ENCODE peak calls at places on chromosomes 7 and 10, in seven cellular contexts. One of them, this sample, is unnamed. For H3K4me1, the result is how much of the 10 kb centered on the place peaks cover.

GRCh38 chr7:32915041-32915536 is 23.5 kb upstream of the KBTBD2 start:
- DNase-seq in SK-N-SH: no peak
- DNase-seq in K562: no peak
- DNase-seq in A549: no peak
- DNase-seq in GM12878: no peak
- DNase-seq in HepG2: no peak
- DNase-seq in H1: no peak
- DNase-seq in this sample: no peak

GRCh38 chr7:149414745-149415390 is 46.0 kb downstream of the ZNF777 start:
- DNase-seq in SK-N-SH: no peak
- DNase-seq in H1: peak
- DNase-seq in A549: peak
- DNase-seq in K562: no peak
- DNase-seq in HepG2: no peak
- DNase-seq in GM12878: no peak
- DNase-seq in this sample: peak

GRCh38 chr7:77281780-77282478 is 82.3 kb upstream of the FGL2 start:
- DNase-seq in A549: no peak
- DNase-seq in HepG2: no peak
- DNase-seq in SK-N-SH: no peak
- DNase-seq in GM12878: no peak
- DNase-seq in K562: no peak
- DNase-seq in H1: no peak
- DNase-seq in this sample: no peak

GRCh38 chr7:22723171-22723601 is 3.8 kb upstream of the IL6 start:
- DNase-seq in GM12878: no peak
- DNase-seq in K562: peak
- DNase-seq in A549: no peak
- DNase-seq in SK-N-SH: no peak
- DNase-seq in H1: no peak
- DNase-seq in HepG2: no peak
- DNase-seq in this sample: peak

GRCh38 chr10:104085801-104086400 is at the start of gene COL17A1:
- DNase-seq in HepG2: no peak
- DNase-seq in H1: no peak
- DNase-seq in A549: no peak
- DNase-seq in K562: no peak
- DNase-seq in GM12878: no peak
- DNase-seq in SK-N-SH: no peak
- DNase-seq in this sample: no peak

GRCh38 chr10:19385846-19386455 is 337.4 kb downstream of the MALRD1 start:
- DNase-seq in HepG2: peak
- DNase-seq in A549: no peak
- DNase-seq in K562: no peak
- DNase-seq in SK-N-SH: no peak
- DNase-seq in H1: no peak
- DNase-seq in GM12878: no peak
- DNase-seq in this sample: no peak

GRCh38 chr10:7833210-7833609 is 14.9 kb downstream of the TAF3 start:
- DNase-seq in K562: no peak
- DNase-seq in H1: no peak
- DNase-seq in A549: no peak
- DNase-seq in GM12878: no peak
- DNase-seq in SK-N-SH: no peak
- DNase-seq in HepG2: no peak
- DNase-seq in this sample: no peak

GRCh38 chr7:27096756-27097514 is 1.1 kb upstream of the HOXA1 start:
- DNase-seq in SK-N-SH: no peak
- DNase-seq in H1: no peak
- DNase-seq in HepG2: no peak
- DNase-seq in K562: no peak
- DNase-seq in GM12878: no peak
- DNase-seq in A549: no peak
- DNase-seq in this sample: peak

GRCh38 chr7:110940756-110941155 is 150.2 kb upstream of the LRRN3 start:
- DNase-seq in H1: no peak
- DNase-seq in K562: no peak
- DNase-seq in SK-N-SH: no peak
- DNase-seq in HepG2: no peak
- DNase-seq in A549: no peak
- DNase-seq in GM12878: no peak
- DNase-seq in this sample: peak

GRCh38 chr10:4867520-4868356 is 41.7 kb downstream of the AKR1E2 start:
- DNase-seq in H1: no peak
- DNase-seq in HepG2: no peak
- DNase-seq in A549: no peak
- DNase-seq in SK-N-SH: no peak
- DNase-seq in K562: peak
- DNase-seq in GM12878: no peak
- DNase-seq in this sample: peak

GRCh38 chr7:15755061-15755460 is 68.6 kb upstream of the MEOX2 start:
- DNase-seq in GM12878: no peak
- DNase-seq in H1: no peak
- DNase-seq in A549: no peak
- DNase-seq in K562: no peak
- DNase-seq in SK-N-SH: no peak
- DNase-seq in HepG2: no peak
- DNase-seq in this sample: no peak

GRCh38 chr7:23216021-23216420 is 30.6 kb upstream of the GPNMB start:
- DNase-seq in K562: no peak
- DNase-seq in SK-N-SH: no peak
- DNase-seq in H1: no peak
- DNase-seq in GM12878: no peak
- DNase-seq in HepG2: no peak
- DNase-seq in A549: no peak
- DNase-seq in this sample: no peak

GRCh38 chr10:34235164-34235832 is 579.8 kb downstream of the PARD3 start:
- DNase-seq in HepG2: no peak
- DNase-seq in SK-N-SH: no peak
- DNase-seq in A549: no peak
- DNase-seq in K562: no peak
- DNase-seq in GM12878: no peak
- DNase-seq in H1: no peak
- DNase-seq in this sample: peak

GRCh38 chr10:593421-593820 is 96.0 kb downstream of the DIP2C start:
- DNase-seq in HepG2: no peak
- DNase-seq in GM12878: no peak
- DNase-seq in K562: no peak
- DNase-seq in H1: no peak
- DNase-seq in A549: no peak
- DNase-seq in SK-N-SH: no peak
- DNase-seq in this sample: no peak

GRCh38 chr10:126243976-126244375 is 144.3 kb downstream of the ADAM12 start:
- DNase-seq in SK-N-SH: no peak
- DNase-seq in GM12878: no peak
- DNase-seq in H1: no peak
- DNase-seq in K562: no peak
- DNase-seq in A549: no peak
- DNase-seq in HepG2: no peak
- DNase-seq in this sample: peak

GRCh38 chr7:18019562-18019961 is 8.1 kb downstream of the PRPS1L1 start:
- DNase-seq in K562: no peak
- DNase-seq in SK-N-SH: no peak
- DNase-seq in HepG2: no peak
- DNase-seq in A549: peak
- DNase-seq in H1: no peak
- DNase-seq in GM12878: no peak
- DNase-seq in this sample: peak

GRCh38 chr7:158740013-158740656 is 35.5 kb upstream of the NCAPG2 start:
- DNase-seq in SK-N-SH: no peak
- DNase-seq in GM12878: no peak
- DNase-seq in K562: peak
- DNase-seq in HepG2: no peak
- DNase-seq in A549: peak
- DNase-seq in H1: no peak
- DNase-seq in this sample: peak

GRCh38 chr10:103254538-103255325 is 9.0 kb downstream of the RPEL1 start:
- DNase-seq in SK-N-SH: no peak
- DNase-seq in K562: peak
- DNase-seq in GM12878: no peak
- DNase-seq in A549: peak
- DNase-seq in H1: no peak
- DNase-seq in HepG2: no peak
- DNase-seq in this sample: peak

GRCh38 chr10:97321032-97321806 is 2.1 kb downstream of the FRAT1 start:
- DNase-seq in A549: no peak
- DNase-seq in GM12878: no peak
- DNase-seq in SK-N-SH: no peak
- DNase-seq in K562: no peak
- DNase-seq in HepG2: no peak
- DNase-seq in H1: no peak
- DNase-seq in this sample: no peak

GRCh38 chr10:104581884-104582603 is 59.0 kb upstream of the SORCS3 start:
- DNase-seq in K562: no peak
- DNase-seq in A549: peak
- DNase-seq in SK-N-SH: no peak
- DNase-seq in HepG2: no peak
- DNase-seq in GM12878: no peak
- DNase-seq in H1: no peak
- DNase-seq in this sample: peak

GRCh38 chr7:44898059-44898458 is 12.7 kb upstream of the PURB start:
- DNase-seq in K562: no peak
- DNase-seq in HepG2: no peak
- DNase-seq in SK-N-SH: no peak
- DNase-seq in A549: no peak
- DNase-seq in GM12878: no peak
- DNase-seq in H1: no peak
- DNase-seq in this sample: no peak

GRCh38 chr7:148953676-148954075 is 69.6 kb upstream of the EZH2 start:
- DNase-seq in A549: no peak
- DNase-seq in K562: no peak
- DNase-seq in GM12878: no peak
- DNase-seq in HepG2: no peak
- DNase-seq in H1: no peak
- DNase-seq in SK-N-SH: no peak
- DNase-seq in this sample: no peak

DNA sequence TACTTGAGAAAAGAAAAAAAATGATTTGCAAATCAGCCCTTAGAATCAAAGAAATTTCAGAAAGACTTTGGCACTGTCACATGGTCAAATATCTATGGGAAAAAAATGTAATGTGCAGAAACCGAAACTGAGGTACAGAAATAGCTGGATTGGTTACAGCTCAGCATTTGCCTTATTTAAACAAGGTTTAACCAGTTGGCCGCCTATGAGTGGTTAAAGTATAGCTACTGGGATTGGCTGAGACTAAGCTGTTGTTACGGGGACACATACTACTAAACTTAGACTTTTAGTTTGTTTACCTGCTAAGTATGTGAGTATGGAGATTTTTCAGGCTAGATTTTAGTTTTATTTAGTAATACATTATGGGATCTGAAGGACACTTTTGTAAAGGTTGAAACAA is 38.6 kb downstream of the SFTPD start:
- DNase-seq in SK-N-SH: no peak
- DNase-seq in H1: no peak
- DNase-seq in HepG2: no peak
- DNase-seq in A549: no peak
- DNase-seq in K562: no peak
- DNase-seq in GM12878: no peak
- DNase-seq in this sample: no peak
- H3K4me1 ChIP-seq in SK-N-SH: under half
- H3K4me1 ChIP-seq in H1: under half
- H3K4me1 ChIP-seq in HepG2: under half
- H3K4me1 ChIP-seq in A549: under half
- H3K4me1 ChIP-seq in K562: under half
- H3K4me1 ChIP-seq in GM12878: under half
- H3K4me1 ChIP-seq in this sample: under half

DNA sequence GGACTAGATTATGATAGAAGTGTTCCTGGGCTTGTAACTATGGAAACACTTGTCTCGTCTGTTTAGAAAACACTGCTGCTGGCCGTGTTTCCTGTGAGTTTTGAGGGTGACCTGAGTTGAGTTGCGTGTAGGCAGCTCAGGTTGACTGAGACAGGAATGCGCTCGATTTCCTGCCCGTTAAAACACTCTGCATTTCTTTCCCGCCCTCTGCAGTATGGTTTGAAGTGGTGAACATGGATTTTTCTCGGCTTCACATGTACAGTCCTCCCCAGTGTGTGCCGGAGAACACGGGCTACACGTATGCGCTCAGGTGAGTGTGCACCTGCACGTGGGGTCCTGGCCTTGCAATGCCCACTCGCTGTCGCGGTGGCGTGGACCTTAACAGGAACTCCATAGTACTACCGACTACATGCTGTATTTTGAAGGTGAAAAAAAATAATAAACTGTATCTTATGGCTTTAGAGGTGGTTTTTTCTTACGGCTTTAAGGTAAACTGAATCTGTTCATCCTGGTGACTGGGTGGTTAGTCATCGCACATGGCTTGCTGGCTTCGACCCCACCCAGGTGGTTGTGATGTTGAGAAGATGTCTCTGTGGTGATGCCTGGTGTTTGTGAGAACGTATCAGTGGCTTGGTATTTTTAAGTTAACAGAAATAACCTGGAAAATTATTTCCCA is at the start of gene SUN1:
- DNase-seq in K562: no peak
- DNase-seq in A549: peak
- DNase-seq in H1: no peak
- DNase-seq in SK-N-SH: no peak
- DNase-seq in GM12878: peak
- DNase-seq in HepG2: peak
- DNase-seq in this sample: peak
- TF ChIP-seq USF2 in K562: no peak
- TF ChIP-seq USF2 in A549: no peak
- TF ChIP-seq USF2 in H1: no peak
- TF ChIP-seq USF2 in SK-N-SH: no peak
- TF ChIP-seq USF2 in GM12878: no peak
- TF ChIP-seq USF2 in HepG2: no peak
- TF ChIP-seq USF2 in this sample: no peak

GRCh38 chr7:128005117-128005516 is 26.1 kb downstream of the LRRC4 start:
- DNase-seq in GM12878: no peak
- DNase-seq in HepG2: no peak
- DNase-seq in SK-N-SH: no peak
- DNase-seq in K562: no peak
- DNase-seq in A549: no peak
- DNase-seq in H1: no peak
- DNase-seq in this sample: no peak
- H3K4me1 ChIP-seq in GM12878: under half
- H3K4me1 ChIP-seq in HepG2: half or more
- H3K4me1 ChIP-seq in SK-N-SH: under half
- H3K4me1 ChIP-seq in K562: under half
- H3K4me1 ChIP-seq in A549: under half
- H3K4me1 ChIP-seq in H1: under half
- H3K4me1 ChIP-seq in this sample: under half

GRCh38 chr10:11672836-11673235 is 61.4 kb upstream of the USP6NL start:
- DNase-seq in A549: no peak
- DNase-seq in K562: no peak
- DNase-seq in H1: no peak
- DNase-seq in GM12878: no peak
- DNase-seq in HepG2: no peak
- DNase-seq in SK-N-SH: no peak
- DNase-seq in this sample: no peak
- TF ChIP-seq USF2 in A549: no peak
- TF ChIP-seq USF2 in K562: no peak
- TF ChIP-seq USF2 in H1: no peak
- TF ChIP-seq USF2 in GM12878: no peak
- TF ChIP-seq USF2 in HepG2: no peak
- TF ChIP-seq USF2 in SK-N-SH: no peak
- TF ChIP-seq USF2 in this sample: no peak

GRCh38 chr7:117730404-117730803 is 142.8 kb downstream of the CTTNBP2 start:
- DNase-seq in HepG2: no peak
- DNase-seq in K562: no peak
- DNase-seq in SK-N-SH: no peak
- DNase-seq in H1: no peak
- DNase-seq in GM12878: no peak
- DNase-seq in A549: no peak
- DNase-seq in this sample: no peak
- H3K4me1 ChIP-seq in HepG2: under half
- H3K4me1 ChIP-seq in K562: under half
- H3K4me1 ChIP-seq in SK-N-SH: under half
- H3K4me1 ChIP-seq in H1: under half
- H3K4me1 ChIP-seq in GM12878: under half
- H3K4me1 ChIP-seq in A549: under half
- H3K4me1 ChIP-seq in this sample: under half

GRCh38 chr7:50353201-50353600 is 48.7 kb downstream of the IKZF1 start:
- DNase-seq in HepG2: no peak
- DNase-seq in GM12878: no peak
- DNase-seq in H1: no peak
- DNase-seq in K562: no peak
- DNase-seq in SK-N-SH: no peak
- DNase-seq in A549: no peak
- DNase-seq in this sample: no peak
- TF ChIP-seq USF2 in HepG2: no peak
- TF ChIP-seq USF2 in GM12878: no peak
- TF ChIP-seq USF2 in H1: no peak
- TF ChIP-seq USF2 in K562: no peak
- TF ChIP-seq USF2 in SK-N-SH: no peak
- TF ChIP-seq USF2 in A549: no peak
- TF ChIP-seq USF2 in this sample: no peak